ENCODE peak calls at places on chromosomes 12 and 14, in ten cellular contexts. E, X, D, G, U, M, O, Y, A and Z are unnamed samples.

GRCh38 chr12:72570601-72571000 is 298.4 kb downstream of the TRHDE start:
- DNase-seq in E (no peak), X (no peak), D (no peak), G (no peak), U (no peak), M (no peak), O (no peak), Y (peak; percentile 21), A (peak; percentile 3), Z (no peak)

GRCh38 chr12:90546511-90546910 is 408.5 kb downstream of the CCER1 start:
- DNase-seq in E (no peak), X (no peak), D (no peak), G (no peak), U (no peak), M (no peak), O (no peak), Y (no peak), A (no peak), Z (no peak)

GRCh38 chr12:84661732-84662326 is 250.8 kb downstream of the SLC6A15 start:
- DNase-seq in E (no peak), X (peak; percentile 43), D (no peak), G (no peak), U (no peak), M (peak; percentile 82), O (no peak), Y (no peak), A (no peak), Z (no peak)

GRCh38 chr12:38137716-38138115 is 178.9 kb upstream of the ALG10B start:
- DNase-seq in E (no peak), X (no peak), D (no peak), G (no peak), U (peak; percentile 43), M (no peak), O (no peak), Y (no peak), A (no peak), Z (no peak)

GRCh38 chr12:92735131-92735721 is 32.4 kb downstream of the PLEKHG7 start:
- DNase-seq in E (peak; percentile 19), X (peak; percentile 97), D (no peak), G (no peak), U (no peak), M (peak; percentile 94), O (no peak), Y (peak; percentile 29), A (no peak), Z (no peak)

GRCh38 chr12:111616177-111616623 is 17.1 kb upstream of the ATXN2 start:
- DNase-seq in E (no peak), X (no peak), D (no peak), G (no peak), U (no peak), M (peak; percentile 9), O (no peak), Y (peak; percentile 38), A (no peak), Z (no peak)

GRCh38 chr12:64810831-64811230 is 13.6 kb upstream of the TBC1D30 start:
- DNase-seq in E (no peak), X (no peak), D (no peak), G (no peak), U (no peak), M (no peak), O (no peak), Y (no peak), A (no peak), Z (no peak)

GRCh38 chr14:60206837-60207533 is 41.8 kb upstream of the DHRS7 start:
- DNase-seq in E (no peak), X (no peak), D (no peak), G (no peak), U (no peak), M (no peak), O (no peak), Y (peak; percentile 3), A (no peak), Z (no peak)

GRCh38 chr14:24179961-24180726 is 8.3 kb downstream of the REC8 start:
- DNase-seq in E (no peak), X (peak; percentile 90), D (no peak), G (no peak), U (peak; percentile 66), M (peak; percentile 90), O (no peak), Y (no peak), A (no peak), Z (no peak)

GRCh38 chr14:94392510-94392935 is 4.1 kb upstream of the SERPINA1 start:
- DNase-seq in E (no peak), X (peak; percentile 17), D (no peak), G (no peak), U (peak; percentile 68), M (peak; percentile 82), O (no peak), Y (peak; percentile 72), A (peak; percentile 28), Z (peak; percentile 64)

GRCh38 chr12:52003591-52003990 is 3.2 kb upstream of the TAMALIN start:
- DNase-seq in E (no peak), X (no peak), D (no peak), G (no peak), U (no peak), M (no peak), O (no peak), Y (no peak), A (no peak), Z (no peak)

GRCh38 chr14:76720382-76720813 is 40.9 kb upstream of the VASH1 start:
- DNase-seq in E (peak; percentile 83), X (peak; percentile 18), D (no peak), G (peak; percentile 36), U (peak; percentile 84), M (peak; percentile 42), O (no peak), Y (no peak), A (no peak), Z (no peak)

GRCh38 chr12:30450872-30451271 is 244.8 kb downstream of the IPO8 start:
- DNase-seq in E (no peak), X (no peak), D (no peak), G (no peak), U (no peak), M (peak; percentile 47), O (no peak), Y (peak; percentile 80), A (no peak), Z (no peak)

GRCh38 chr12:11773889-11774677 is 124.6 kb downstream of the ETV6 start:
- DNase-seq in E (no peak), X (no peak), D (no peak), G (no peak), U (no peak), M (no peak), O (no peak), Y (peak; percentile 83), A (no peak), Z (no peak)

GRCh38 chr12:105214141-105214540 is 21.8 kb downstream of the APPL2 start:
- DNase-seq in E (no peak), X (peak; percentile 56), D (no peak), G (no peak), U (no peak), M (peak; percentile 40), O (no peak), Y (no peak), A (no peak), Z (no peak)

GRCh38 chr12:82596484-82596883 is 90.2 kb upstream of the TMTC2 start:
- DNase-seq in E (no peak), X (no peak), D (no peak), G (no peak), U (no peak), M (no peak), O (no peak), Y (no peak), A (no peak), Z (no peak)

GRCh38 chr12:131434208-131435125 is 276.4 kb upstream of the SFSWAP start:
- DNase-seq in E (peak; percentile 77), X (no peak), D (no peak), G (no peak), U (no peak), M (no peak), O (no peak), Y (peak; percentile 94), A (no peak), Z (no peak)

GRCh38 chr14:99320105-99320572 is 48.1 kb upstream of the BCL11B start:
- DNase-seq in E (peak; percentile 86), X (peak; percentile 6), D (peak; percentile 47), G (peak; percentile 57), U (no peak), M (peak; percentile 6), O (peak; percentile 65), Y (peak; percentile 64), A (peak; percentile 87), Z (peak; percentile 75)

GRCh38 chr12:19404232-19404880 is 34.9 kb upstream of the AEBP2 start:
- DNase-seq in E (no peak), X (no peak), D (no peak), G (no peak), U (no peak), M (no peak), O (no peak), Y (no peak), A (no peak), Z (no peak)

GRCh38 chr14:79915411-79915810 is 295.9 kb downstream of the DIO2 start:
- DNase-seq in E (no peak), X (no peak), D (no peak), G (no peak), U (no peak), M (no peak), O (no peak), Y (no peak), A (no peak), Z (no peak)

GRCh38 chr12:3655331-3655900 is 97.5 kb downstream of the CRACR2A start:
- DNase-seq in E (no peak), X (no peak), D (no peak), G (peak; percentile 31), U (no peak), M (no peak), O (no peak), Y (no peak), A (peak; percentile 20), Z (no peak)